ENCODE peak calls at places on chromosome 14, in five cellular contexts. H is T-helper 1 cell, O is GM12892, T is neural progenitor cell, S is islet precursor cell. Q is an unnamed sample.

GRCh38 chr14:35346738-35347322 is 54.6 kb downstream of the PSMA6 start:
- DNase-seq in H (no peak), S (no peak), O (no peak), T (no peak), Q (no peak)

GRCh38 chr14:91509083-91509877 is 830 bp downstream of the PPP4R3A start:
- DNase-seq in O (peak), H (peak), S (peak), T (peak), Q (peak)

GRCh38 chr14:103256406-103256805 is 77.6 kb upstream of the EIF5 start:
- DNase-seq in S (no peak), T (no peak), H (no peak), O (no peak), Q (no peak)

GRCh38 chr14:90759370-90760054 is 56.7 kb downstream of the TTC7B start:
- DNase-seq in H (no peak), S (no peak), O (no peak), T (no peak), Q (no peak)

GRCh38 chr14:102353126-102353619 is 9.5 kb downstream of the CINP start:
- DNase-seq in S (no peak), T (no peak), H (no peak), O (no peak), Q (no peak)

GRCh38 chr14:36579573-36580140 is 2.8 kb downstream of the NKX2-8 start:
- DNase-seq in H (no peak), S (no peak), T (peak), O (no peak), Q (peak)

GRCh38 chr14:74333909-74334308 is 14.4 kb upstream of the VRTN start:
- DNase-seq in O (no peak), T (no peak), S (no peak), H (no peak), Q (no peak)

GRCh38 chr14:35534884-35535793 is 1.2 kb downstream of the INSM2 start:
- DNase-seq in T (peak), H (no peak), S (peak), O (peak), Q (peak)

GRCh38 chr14:92931681-92932447 is 8.9 kb downstream of the CHGA start:
- DNase-seq in H (no peak), S (no peak), O (no peak), T (no peak), Q (no peak)

GRCh38 chr14:102182901-102183619 is 43.4 kb downstream of the WDR20 start:
- DNase-seq in S (no peak), T (no peak), O (no peak), H (no peak), Q (no peak)

GRCh38 chr14:89032086-89032649 is 207.7 kb downstream of the TTC8 start:
- DNase-seq in H (no peak), S (no peak), T (no peak), O (no peak), Q (peak)

GRCh38 chr14:32252030-32252670 is 49.1 kb upstream of the RNU6-8 start:
- DNase-seq in O (peak), H (no peak), T (peak), S (peak), Q (peak)

GRCh38 chr14:50599700-50600444 is 39.9 kb downstream of the ATL1 start:
- DNase-seq in O (no peak), S (no peak), T (peak), H (no peak), Q (peak)

GRCh38 chr14:50060871-50061663 is 55.3 kb downstream of the VCPKMT start:
- DNase-seq in H (no peak), O (peak), S (peak), T (no peak), Q (peak)

GRCh38 chr14:36659822-36660735 is 1.6 kb upstream of the PAX9 start:
- DNase-seq in S (no peak), H (no peak), O (no peak), T (peak), Q (peak)

GRCh38 chr14:59020382-59020781 is 168.1 kb upstream of the DAAM1 start:
- DNase-seq in O (no peak), H (no peak), S (peak), T (peak), Q (peak)

GRCh38 chr14:81303258-81303935 is 82.6 kb upstream of the GTF2A1 start:
- DNase-seq in S (peak), H (no peak), T (no peak), O (no peak), Q (no peak)

GRCh38 chr14:34931206-34931605 is 51.6 kb upstream of the SRP54 start:
- DNase-seq in S (no peak), T (no peak), O (no peak), H (no peak), Q (peak)

GRCh38 chr14:104309657-104310369 is 171.4 kb downstream of the KIF26A start:
- DNase-seq in O (no peak), S (no peak), T (no peak), H (peak), Q (no peak)

GRCh38 chr14:89792489-89793366 is 161.8 kb downstream of the EFCAB11 start:
- DNase-seq in S (no peak), O (no peak), H (no peak), T (no peak), Q (no peak)

GRCh38 chr14:105074601-105075053 is 9.4 kb upstream of the GPR132 start:
- DNase-seq in S (peak), T (peak), H (no peak), O (no peak), Q (no peak)

GRCh38 chr14:64541261-64541970 is 875 bp downstream of the HSPA2 start:
- DNase-seq in H (no peak), O (no peak), S (peak), T (no peak), Q (peak)

GRCh38 chr14:20628063-20628854 is 13.2 kb downstream of the OR6S1 start:
- DNase-seq in S (no peak), O (no peak), T (peak), H (no peak), Q (peak)

GRCh38 chr14:94663965-94664704 is 51.9 kb downstream of the SERPINA3 start:
- DNase-seq in H (no peak), S (peak), O (no peak), T (no peak), Q (no peak)